ENCODE peak calls at places on chromosome 15, in four cellular contexts. R is HCT116, F is K562, I is HepG2. H is an unnamed sample.

GRCh38 chr15:71784719-71785118 is 25.6 kb upstream of the NR2E3 start:
- DNase-seq in R (no peak), F (peak; percentile 46), I (no peak), H (no peak)

GRCh38 chr15:70535071-70535954 is 228.0 kb downstream of the UACA start:
- DNase-seq in R (no peak), F (no peak), I (no peak), H (no peak)

GRCh38 chr15:72420580-72420979 is 22.5 kb downstream of the TMEM202 start:
- DNase-seq in R (no peak), F (no peak), I (no peak), H (no peak)

GRCh38 chr15:75403892-75404291 is 35.5 kb upstream of the MAN2C1 start:
- DNase-seq in R (no peak), F (no peak), I (no peak), H (no peak)

GRCh38 chr15:58115692-58116091 is 22.5 kb upstream of the AQP9 start:
- DNase-seq in R (peak; percentile 2), F (peak; percentile 27), I (peak; percentile 9), H (no peak)

GRCh38 chr15:99099661-99100060 is 5.2 kb upstream of the SYNM start:
- DNase-seq in R (no peak), F (no peak), I (no peak), H (no peak)

GRCh38 chr15:67241132-67241855 is 13.2 kb downstream of the AAGAB start:
- DNase-seq in R (no peak), F (no peak), I (no peak), H (no peak)

GRCh38 chr15:57504599-57504940 is 87.1 kb upstream of the MYZAP start:
- DNase-seq in R (no peak), F (no peak), I (no peak), H (no peak)

GRCh38 chr15:74845208-74845568 is 2.2 kb upstream of the ULK3 start:
- DNase-seq in R (no peak), F (no peak), I (no peak), H (no peak)

GRCh38 chr15:67149859-67150824 is 84.7 kb downstream of the SMAD3 start:
- DNase-seq in R (peak; percentile 96), F (peak; percentile 60), I (peak; percentile 94), H (peak; percentile 98)

GRCh38 chr15:90592144-90592887 is 62.6 kb downstream of the CRTC3 start:
- DNase-seq in R (no peak), F (no peak), I (peak; percentile 7), H (no peak)

GRCh38 chr15:71658827-71659729 is 151.3 kb upstream of the NR2E3 start:
- DNase-seq in R (no peak), F (no peak), I (no peak), H (no peak)

GRCh38 chr15:40291088-40291574 is 8.3 kb upstream of the ANKRD63 start:
- DNase-seq in R (no peak), F (peak; percentile 74), I (no peak), H (no peak)

GRCh38 chr15:78635346-78635745 is 5.7 kb downstream of the CHRNB4 start:
- DNase-seq in R (no peak), F (no peak), I (no peak), H (no peak)

GRCh38 chr15:58724471-58724870 is 25.0 kb downstream of the ADAM10 start:
- DNase-seq in R (no peak), F (no peak), I (no peak), H (no peak)

GRCh38 chr15:62779041-62779810 is 263.3 kb upstream of the TPM1 start:
- DNase-seq in R (no peak), F (no peak), I (no peak), H (no peak)

GRCh38 chr15:59276225-59277178 is 69.9 kb downstream of the LDHAL6B start:
- DNase-seq in R (peak; percentile 90), F (no peak), I (peak; percentile 96), H (no peak)

GRCh38 chr15:29570931-29571727 is 251.1 kb downstream of the TJP1 start:
- DNase-seq in R (no peak), F (no peak), I (no peak), H (no peak)

GRCh38 chr15:99729920-99730319 is 3.3 kb downstream of the LYSMD4 start:
- DNase-seq in R (no peak), F (no peak), I (no peak), H (peak; percentile 13)

GRCh38 chr15:31390777-31391486 is 64.3 kb downstream of the KLF13 start:
- DNase-seq in R (no peak), F (no peak), I (no peak), H (no peak)

GRCh38 chr15:38945551-38946298 is 381.1 kb upstream of the RASGRP1 start:
- DNase-seq in R (no peak), F (no peak), I (no peak), H (no peak)

GRCh38 chr15:71411538-71412482 is 296.5 kb downstream of the THSD4 start:
- DNase-seq in R (no peak), F (no peak), I (no peak), H (no peak)

GRCh38 chr15:57427367-57427821 is 51.1 kb downstream of the CGNL1 start:
- DNase-seq in R (no peak), F (no peak), I (peak; percentile 31), H (no peak)

GRCh38 chr15:80562033-80562432 is 133.1 kb upstream of the ABHD17C start:
- DNase-seq in R (no peak), F (no peak), I (no peak), H (no peak)

GRCh38 chr15:76107169-76107568 is 47.4 kb downstream of the TMEM266 start:
- DNase-seq in R (no peak), F (no peak), I (no peak), H (no peak)

GRCh38 chr15:49645937-49646336 is 25.1 kb downstream of the DTWD1 start:
- DNase-seq in R (no peak), F (no peak), I (peak; percentile 9), H (no peak)

GRCh38 chr15:65663521-65663920 is 41.8 kb downstream of the SLC24A1 start:
- DNase-seq in R (no peak), F (no peak), I (no peak), H (no peak)

GRCh38 chr15:90022905-90023700 is 22.0 kb downstream of the ZNF710 start:
- DNase-seq in R (no peak), F (no peak), I (no peak), H (no peak)

GRCh38 chr15:55221090-55222011 is 24.6 kb upstream of the RSL24D1 start:
- DNase-seq in R (no peak), F (no peak), I (peak; percentile 86), H (no peak)

GRCh38 chr15:68204776-68205557 is at the start of gene CALML4:
- DNase-seq in R (no peak), F (no peak), I (peak; percentile 74), H (no peak)

GRCh38 chr15:46315540-46315939 is 680.7 kb downstream of the SQOR start:
- DNase-seq in R (no peak), F (no peak), I (no peak), H (no peak)

GRCh38 chr15:74541494-74542191 is 623 bp downstream of the ARID3B start:
- DNase-seq in R (no peak), F (peak; percentile 66), I (peak; percentile 29), H (no peak)

GRCh38 chr15:60788514-60789091 is 309.7 kb upstream of the ICE2 start:
- DNase-seq in R (no peak), F (no peak), I (no peak), H (no peak)

GRCh38 chr15:59094077-59094476 is 10.9 kb upstream of the CCNB2 start:
- DNase-seq in R (no peak), F (no peak), I (no peak), H (no peak)

GRCh38 chr15:70493787-70494514 is 269.4 kb downstream of the UACA start:
- DNase-seq in R (no peak), F (no peak), I (peak; percentile 8), H (no peak)

GRCh38 chr15:69583627-69584026 is 131.0 kb downstream of the RPLP1 start:
- DNase-seq in R (no peak), F (no peak), I (no peak), H (no peak)

GRCh38 chr15:101692799-101693198 is 31.5 kb downstream of the TARS3 start:
- DNase-seq in R (no peak), F (no peak), I (no peak), H (no peak)
- TF ChIP-seq TCF7L2 in R (no peak), F (no peak), I (no peak), H (no peak)

GRCh38 chr15:33145447-33145846 is 49.1 kb downstream of the FMN1 start:
- DNase-seq in R (no peak), F (no peak), I (no peak), H (no peak)
- TF ChIP-seq CTCF in R (no peak), F (no peak), I (no peak), H (no peak)

DNA sequence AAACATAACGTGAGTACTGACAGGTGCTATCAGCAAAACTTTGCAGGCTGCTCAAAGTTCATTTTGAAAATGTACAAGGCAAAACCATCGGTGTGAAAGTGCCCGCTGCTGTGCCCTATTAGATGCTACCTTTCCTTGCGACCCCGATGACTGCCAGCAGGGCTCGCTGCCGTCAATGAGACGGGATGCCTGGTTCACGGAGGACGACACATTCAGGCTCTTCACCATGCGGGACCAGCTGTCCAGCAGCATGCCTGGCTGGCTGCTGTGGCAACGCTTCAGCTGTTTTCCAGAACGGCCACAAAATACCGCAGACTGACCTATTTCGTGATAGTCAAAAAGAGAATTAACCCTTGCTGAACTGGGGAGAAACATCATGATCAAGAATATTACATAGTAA is 92.7 kb upstream of the OCA2 start:
- DNase-seq in R (no peak), F (no peak), I (no peak), H (no peak)
- TF ChIP-seq REST in R (no peak), F (no peak), I (no peak), H (no peak)

DNA sequence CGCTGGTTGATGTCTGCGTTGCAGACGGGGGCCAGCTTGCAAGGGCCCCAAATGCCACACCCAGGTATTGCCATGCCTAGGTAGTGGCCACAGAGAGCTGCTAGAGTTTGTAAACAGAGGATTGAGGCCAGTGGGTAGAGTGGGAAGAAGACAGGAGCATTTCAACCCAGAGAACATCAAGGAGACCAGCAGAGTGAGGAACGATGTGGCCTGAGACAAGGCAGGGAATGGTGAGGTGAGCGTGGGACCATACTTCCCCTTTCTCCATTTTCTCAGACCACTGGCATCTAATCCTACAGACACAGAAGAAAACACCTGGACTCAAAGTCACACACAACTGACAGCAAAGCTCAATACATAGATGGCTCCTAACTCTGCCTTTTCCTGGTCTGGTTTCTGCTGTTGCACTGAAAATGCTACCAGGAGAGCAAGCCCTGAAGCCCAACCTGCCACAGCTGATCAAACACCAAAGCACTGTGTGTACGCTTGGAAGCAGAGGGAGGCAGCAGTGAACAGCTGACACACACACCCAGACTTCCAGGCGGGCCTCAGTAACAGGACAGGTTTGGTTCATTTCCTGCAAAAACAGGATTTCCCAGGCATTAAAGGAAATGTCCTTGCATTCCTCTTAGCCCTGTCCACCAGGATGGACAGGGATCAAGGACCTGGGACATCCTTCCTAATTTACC is 1.6 kb downstream of the FAM174B start:
- DNase-seq in R (no peak), F (no peak), I (peak; percentile 10), H (no peak)
- TF ChIP-seq TCF7L2 in R (no peak), F (no peak), I (no peak), H (no peak)

DNA sequence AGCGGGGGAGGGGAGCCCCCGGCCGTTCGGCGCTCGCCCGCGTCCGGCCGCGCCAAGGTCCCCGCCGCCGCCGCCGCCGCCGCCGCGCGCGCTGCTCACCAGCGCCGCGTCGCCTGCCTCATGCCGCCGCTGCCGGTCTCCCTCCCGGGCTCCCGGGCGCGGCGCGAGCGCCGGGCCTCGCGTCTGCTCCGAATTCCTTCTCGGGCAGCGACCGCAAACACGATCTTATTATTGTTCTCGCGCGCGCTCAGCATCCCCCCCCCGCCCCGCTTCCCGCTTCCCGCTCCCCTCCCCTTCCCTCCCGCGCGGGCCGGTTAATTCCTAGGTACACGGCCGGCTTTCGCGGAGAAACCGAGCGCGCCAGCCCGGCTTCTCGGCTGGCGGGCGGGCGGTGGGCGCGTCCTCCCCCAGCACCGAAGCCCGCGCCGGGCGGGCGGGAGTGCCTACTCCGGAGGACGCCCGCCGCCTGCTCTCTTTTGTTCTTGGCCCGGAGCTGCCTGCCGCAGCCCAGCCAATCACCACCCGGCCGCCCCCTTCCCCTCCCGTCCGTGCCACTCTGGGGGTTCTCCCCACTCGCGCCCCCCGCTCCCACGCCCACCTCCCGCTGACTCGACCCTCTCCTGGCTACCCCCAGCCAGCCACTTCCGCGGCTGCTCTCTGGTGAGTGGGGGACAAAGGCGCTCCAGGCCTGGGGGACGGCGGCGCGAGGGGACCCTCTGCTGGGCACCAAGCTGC is at the start of gene HDGFL3:
- DNase-seq in R (no peak), F (peak; percentile 62), I (no peak), H (no peak)
- TF ChIP-seq CTCF in R (no peak), F (no peak), I (peak; percentile 23), H (no peak)

H was measured in Panc1.